ENCODE peak calls at places on chromosomes 3 and 15, in five cellular contexts. One of them, this sample, is unnamed.

GRCh38 chr15:69114231-69114937 is 46.1 kb upstream of the GLCE start:
- DNase-seq in EL: no peak
- DNase-seq in neural progenitor cell: no peak
- DNase-seq in HCT116: peak
- DNase-seq in stimulated activated CD4-positive, alpha-beta T cell treated with anti-CD3 and anti-CD28 coated beads, Interleukin-4, amount 100 ng/mL, for 4 hours: no peak
- DNase-seq in this sample: no peak

GRCh38 chr3:8456118-8456811 is 45.4 kb upstream of the LMCD1 start:
- DNase-seq in EL: peak
- DNase-seq in neural progenitor cell: peak
- DNase-seq in HCT116: no peak
- DNase-seq in stimulated activated CD4-positive, alpha-beta T cell treated with anti-CD3 and anti-CD28 coated beads, Interleukin-4, amount 100 ng/mL, for 4 hours: no peak
- DNase-seq in this sample: no peak

GRCh38 chr3:129888739-129889138 is 4.8 kb downstream of the TMCC1 start:
- DNase-seq in EL: peak
- DNase-seq in neural progenitor cell: no peak
- DNase-seq in HCT116: peak
- DNase-seq in stimulated activated CD4-positive, alpha-beta T cell treated with anti-CD3 and anti-CD28 coated beads, Interleukin-4, amount 100 ng/mL, for 4 hours: no peak
- DNase-seq in this sample: peak

GRCh38 chr15:35090104-35090807 is 5.2 kb upstream of the NANOGP8 start:
- DNase-seq in EL: no peak
- DNase-seq in neural progenitor cell: no peak
- DNase-seq in HCT116: no peak
- DNase-seq in stimulated activated CD4-positive, alpha-beta T cell treated with anti-CD3 and anti-CD28 coated beads, Interleukin-4, amount 100 ng/mL, for 4 hours: no peak
- DNase-seq in this sample: no peak

GRCh38 chr3:100953103-100953502 is 40.1 kb downstream of the ABI3BP start:
- DNase-seq in EL: no peak
- DNase-seq in neural progenitor cell: no peak
- DNase-seq in HCT116: no peak
- DNase-seq in stimulated activated CD4-positive, alpha-beta T cell treated with anti-CD3 and anti-CD28 coated beads, Interleukin-4, amount 100 ng/mL, for 4 hours: no peak
- DNase-seq in this sample: no peak

GRCh38 chr3:4841783-4842440 is 137.3 kb upstream of the BHLHE40 start:
- DNase-seq in EL: no peak
- DNase-seq in neural progenitor cell: no peak
- DNase-seq in HCT116: no peak
- DNase-seq in stimulated activated CD4-positive, alpha-beta T cell treated with anti-CD3 and anti-CD28 coated beads, Interleukin-4, amount 100 ng/mL, for 4 hours: no peak
- DNase-seq in this sample: peak

GRCh38 chr3:108127301-108127988 is 36.6 kb upstream of the CD47 start:
- DNase-seq in EL: no peak
- DNase-seq in neural progenitor cell: peak
- DNase-seq in HCT116: no peak
- DNase-seq in stimulated activated CD4-positive, alpha-beta T cell treated with anti-CD3 and anti-CD28 coated beads, Interleukin-4, amount 100 ng/mL, for 4 hours: peak
- DNase-seq in this sample: no peak

GRCh38 chr3:98699132-98699531 is 64.0 kb upstream of the ST3GAL6 start:
- DNase-seq in EL: peak
- DNase-seq in neural progenitor cell: no peak
- DNase-seq in HCT116: no peak
- DNase-seq in stimulated activated CD4-positive, alpha-beta T cell treated with anti-CD3 and anti-CD28 coated beads, Interleukin-4, amount 100 ng/mL, for 4 hours: no peak
- DNase-seq in this sample: peak

GRCh38 chr15:77939851-77940250 is 137.7 kb downstream of the TBC1D2B start:
- DNase-seq in EL: no peak
- DNase-seq in neural progenitor cell: no peak
- DNase-seq in HCT116: no peak
- DNase-seq in stimulated activated CD4-positive, alpha-beta T cell treated with anti-CD3 and anti-CD28 coated beads, Interleukin-4, amount 100 ng/mL, for 4 hours: no peak
- DNase-seq in this sample: no peak

GRCh38 chr3:63779227-63779626 is 39.9 kb upstream of the C3orf49 start:
- DNase-seq in EL: no peak
- DNase-seq in neural progenitor cell: no peak
- DNase-seq in HCT116: no peak
- DNase-seq in stimulated activated CD4-positive, alpha-beta T cell treated with anti-CD3 and anti-CD28 coated beads, Interleukin-4, amount 100 ng/mL, for 4 hours: no peak
- DNase-seq in this sample: no peak

GRCh38 chr3:180974286-180974685 is 15.2 kb downstream of the DNAJC19 start:
- DNase-seq in EL: no peak
- DNase-seq in neural progenitor cell: no peak
- DNase-seq in HCT116: no peak
- DNase-seq in stimulated activated CD4-positive, alpha-beta T cell treated with anti-CD3 and anti-CD28 coated beads, Interleukin-4, amount 100 ng/mL, for 4 hours: no peak
- DNase-seq in this sample: no peak

GRCh38 chr3:3170998-3171397 is 8.5 kb downstream of the CRBN start:
- DNase-seq in EL: peak
- DNase-seq in neural progenitor cell: peak
- DNase-seq in HCT116: peak
- DNase-seq in stimulated activated CD4-positive, alpha-beta T cell treated with anti-CD3 and anti-CD28 coated beads, Interleukin-4, amount 100 ng/mL, for 4 hours: no peak
- DNase-seq in this sample: peak

GRCh38 chr3:32626650-32627049 is 56.0 kb upstream of the DYNC1LI1 start:
- DNase-seq in EL: no peak
- DNase-seq in neural progenitor cell: no peak
- DNase-seq in HCT116: no peak
- DNase-seq in stimulated activated CD4-positive, alpha-beta T cell treated with anti-CD3 and anti-CD28 coated beads, Interleukin-4, amount 100 ng/mL, for 4 hours: no peak
- DNase-seq in this sample: no peak

GRCh38 chr3:9812870-9813483 is 2.9 kb downstream of the TTLL3 start:
- DNase-seq in EL: no peak
- DNase-seq in neural progenitor cell: no peak
- DNase-seq in HCT116: no peak
- DNase-seq in stimulated activated CD4-positive, alpha-beta T cell treated with anti-CD3 and anti-CD28 coated beads, Interleukin-4, amount 100 ng/mL, for 4 hours: no peak
- DNase-seq in this sample: no peak

GRCh38 chr15:91407237-91407889 is 307.3 kb downstream of the SV2B start:
- DNase-seq in EL: peak
- DNase-seq in neural progenitor cell: no peak
- DNase-seq in HCT116: no peak
- DNase-seq in stimulated activated CD4-positive, alpha-beta T cell treated with anti-CD3 and anti-CD28 coated beads, Interleukin-4, amount 100 ng/mL, for 4 hours: no peak
- DNase-seq in this sample: peak

GRCh38 chr3:177337548-177338331 is 140.5 kb upstream of the TBL1XR1 start:
- DNase-seq in EL: peak
- DNase-seq in neural progenitor cell: no peak
- DNase-seq in HCT116: no peak
- DNase-seq in stimulated activated CD4-positive, alpha-beta T cell treated with anti-CD3 and anti-CD28 coated beads, Interleukin-4, amount 100 ng/mL, for 4 hours: peak
- DNase-seq in this sample: peak